ENCODE peak calls at places on chromosomes 4 and X, in five cellular contexts. K, L, M, P and W are unnamed samples.

GRCh38 chrX:50988649-50989048 is 78.1 kb downstream of the BMP15 start:
- DNase-seq in K (no peak), L (no peak), M (peak), P (no peak), W (peak)

GRCh38 chr4:132564920-132565319 is 584.2 kb upstream of the PCDH10 start:
- DNase-seq in K (no peak), L (no peak), M (no peak), P (no peak), W (peak)

GRCh38 chr4:1360423-1361283 is 13.6 kb downstream of the UVSSA start:
- DNase-seq in K (no peak), L (no peak), M (no peak), P (no peak), W (peak)

GRCh38 chr4:40228497-40229365 is 31.9 kb downstream of the RHOH start:
- DNase-seq in K (peak), L (no peak), M (peak), P (no peak), W (peak)

GRCh38 chr4:56261027-56261426 is 126.3 kb downstream of the AASDH start:
- DNase-seq in K (no peak), L (no peak), M (no peak), P (peak), W (no peak)

GRCh38 chrX:39397561-39398200 is 596.4 kb downstream of the MID1IP1 start:
- DNase-seq in K (no peak), L (peak), M (no peak), P (no peak), W (no peak)

GRCh38 chr4:30656828-30657227 is 63.3 kb upstream of the PCDH7 start:
- DNase-seq in K (no peak), L (no peak), M (no peak), P (no peak), W (no peak)

GRCh38 chr4:173745765-173746164 is 215.7 kb upstream of the HAND2 start:
- DNase-seq in K (no peak), L (no peak), M (no peak), P (no peak), W (no peak)

GRCh38 chr4:86950835-86951525 is 16.2 kb downstream of the AFF1 start:
- DNase-seq in K (no peak), L (no peak), M (no peak), P (no peak), W (no peak)

GRCh38 chr4:95547708-95548471 is 883 bp downstream of the UNC5C start:
- DNase-seq in K (no peak), L (no peak), M (no peak), P (no peak), W (no peak)

GRCh38 chr4:54296548-54297203 is 67.6 kb downstream of the PDGFRA start:
- DNase-seq in K (no peak), L (no peak), M (no peak), P (no peak), W (no peak)

GRCh38 chr4:70759126-70759525 is 37.4 kb downstream of the RUFY3 start:
- DNase-seq in K (no peak), L (no peak), M (no peak), P (no peak), W (no peak)

GRCh38 chr4:184039963-184040383 is 134.9 kb downstream of the STOX2 start:
- DNase-seq in K (no peak), L (no peak), M (no peak), P (no peak), W (peak)

GRCh38 chr4:17535242-17535641 is 20.3 kb downstream of the CLRN2 start:
- DNase-seq in K (no peak), L (no peak), M (no peak), P (no peak), W (no peak)

GRCh38 chrX:52979993-52980392 is 21.7 kb upstream of the FAM156A start:
- DNase-seq in K (no peak), L (no peak), M (no peak), P (no peak), W (no peak)

GRCh38 chr4:112029642-112030235 is 115.5 kb upstream of the FAM241A start:
- DNase-seq in K (no peak), L (no peak), M (peak), P (no peak), W (no peak)

GRCh38 chrX:16628954-16629595 is 20.9 kb upstream of the S100G start:
- DNase-seq in K (no peak), L (no peak), M (no peak), P (no peak), W (no peak)

GRCh38 chr4:70496231-70496630 is 22.1 kb upstream of the AMTN start:
- DNase-seq in K (no peak), L (no peak), M (no peak), P (no peak), W (peak)

GRCh38 chrX:123927845-123928244 is 33.7 kb upstream of the STAG2 start:
- DNase-seq in K (no peak), L (no peak), M (no peak), P (no peak), W (no peak)

GRCh38 chrX:7045238-7045955 is 102.1 kb upstream of the STS start:
- DNase-seq in K (no peak), L (no peak), M (no peak), P (no peak), W (no peak)

GRCh38 chr4:143023519-143023918 is 161.2 kb upstream of the USP38 start:
- DNase-seq in K (no peak), L (no peak), M (no peak), P (no peak), W (no peak)

GRCh38 chrX:25191403-25191802 is 175.6 kb upstream of the ARX start:
- DNase-seq in K (no peak), L (no peak), M (peak), P (no peak), W (no peak)

GRCh38 chr4:147110968-147111367 is 165.3 kb upstream of the TTC29 start:
- DNase-seq in K (no peak), L (no peak), M (no peak), P (no peak), W (no peak)

GRCh38 chrX:24242649-24243556 is 71.0 kb downstream of the SUPT20HL2 start:
- DNase-seq in K (peak), L (no peak), M (no peak), P (no peak), W (peak)

GRCh38 chr4:184617611-184618196 is 31.5 kb downstream of the CASP3 start:
- DNase-seq in K (no peak), L (no peak), M (no peak), P (no peak), W (no peak)

GRCh38 chrX:109485470-109486340 is 3.8 kb upstream of the GUCY2F start:
- DNase-seq in K (peak), L (peak), M (peak), P (peak), W (peak)

GRCh38 chrX:17743913-17744312 is 6.6 kb downstream of the SCML1 start:
- DNase-seq in K (peak), L (no peak), M (no peak), P (no peak), W (no peak)

GRCh38 chr4:107619065-107619464 is 101.0 kb downstream of the PAPSS1 start:
- DNase-seq in K (peak), L (no peak), M (no peak), P (no peak), W (no peak)

GRCh38 chr4:56768772-56769171 is 52.7 kb downstream of the SPINK2 start:
- DNase-seq in K (no peak), L (no peak), M (no peak), P (no peak), W (no peak)